ENCODE peak calls at places on chromosomes 3 and 15, in four cellular contexts. P is hypothalamus, U is foreskin fibroblast, T is mesothelial cell of epicardium. Q is an unnamed sample.

GRCh38 chr3:188001052-188001567 is 152.8 kb upstream of the LPP start:
- DNase-seq in P (no peak), U (no peak), T (no peak), Q (no peak)

GRCh38 chr3:33218446-33219174 is at the start of gene SUSD5:
- DNase-seq in P (no peak), U (peak; percentile 51), T (peak; percentile 64), Q (peak; percentile 37)

GRCh38 chr15:47484119-47484518 is 233.2 kb upstream of the SEMA6D start:
- DNase-seq in P (no peak), U (no peak), T (no peak), Q (no peak)

GRCh38 chr3:33173103-33173502 is 45.5 kb downstream of the SUSD5 start:
- DNase-seq in P (no peak), U (no peak), T (no peak), Q (no peak)

GRCh38 chr3:43709022-43709421 is 18.3 kb downstream of the ABHD5 start:
- DNase-seq in P (no peak), U (peak; percentile 72), T (no peak), Q (no peak)

GRCh38 chr3:22117751-22118346 is 366.8 kb upstream of the ZNF385D start:
- DNase-seq in P (no peak), U (peak; percentile 16), T (no peak), Q (no peak)

GRCh38 chr3:112579697-112580096 is 17.9 kb downstream of the SLC35A5 start:
- DNase-seq in P (no peak), U (no peak), T (no peak), Q (no peak)

GRCh38 chr15:65115542-65115941 is 542 bp upstream of the UBAP1L start:
- DNase-seq in P (no peak), U (peak; percentile 3), T (no peak), Q (no peak)

GRCh38 chr15:60720493-60721231 is 241.7 kb upstream of the ICE2 start:
- DNase-seq in P (no peak), U (no peak), T (no peak), Q (no peak)

GRCh38 chr3:177251756-177252155 is 54.5 kb upstream of the TBL1XR1 start:
- DNase-seq in P (no peak), U (no peak), T (no peak), Q (no peak)

GRCh38 chr3:124451655-124452317 is 278.5 kb upstream of the UMPS start:
- DNase-seq in P (no peak), U (no peak), T (no peak), Q (no peak)

GRCh38 chr15:79990280-79990996 is 19.4 kb upstream of the BCL2A1 start:
- DNase-seq in P (no peak), U (no peak), T (no peak), Q (no peak)

GRCh38 chr3:159669753-159670152 is 318.9 kb upstream of the IL12A start:
- DNase-seq in P (no peak), U (no peak), T (peak; percentile 42), Q (peak; percentile 16)

GRCh38 chr3:109257269-109257668 is 59.0 kb downstream of the DPPA2 start:
- DNase-seq in P (no peak), U (no peak), T (no peak), Q (no peak)

GRCh38 chr3:189186093-189186492 is 14.3 kb downstream of the TPRG1 start:
- DNase-seq in P (no peak), U (no peak), T (no peak), Q (no peak)

GRCh38 chr3:152830245-152830644 is 4.7 kb upstream of the P2RY1 start:
- DNase-seq in P (no peak), U (no peak), T (no peak), Q (no peak)